ENCODE peak calls at places on chromosomes 12 and 14, in nine cellular contexts. One of them, this sample, is unnamed.

GRCh38 chr14:69615471-69616407 is 4.3 kb downstream of the SUSD6 start:
- DNase-seq in NCI-H1092 treated with DMSO at 0.1 percent for 48 hours: peak
- DNase-seq in sciatic nerve: peak
- DNase-seq in K562: no peak
- DNase-seq in GM10248: peak
- DNase-seq in nucleus accumbens: peak
- DNase-seq in RPMI8226: peak
- DNase-seq in KBM-7: peak
- DNase-seq in stromal cell of bone marrow: no peak
- DNase-seq in this sample: peak

GRCh38 chr12:49942512-49942893 is 8.0 kb upstream of the AQP2 start:
- DNase-seq in NCI-H1092 treated with DMSO at 0.1 percent for 48 hours: no peak
- DNase-seq in sciatic nerve: no peak
- DNase-seq in K562: no peak
- DNase-seq in GM10248: no peak
- DNase-seq in nucleus accumbens: no peak
- DNase-seq in RPMI8226: no peak
- DNase-seq in KBM-7: no peak
- DNase-seq in stromal cell of bone marrow: no peak
- DNase-seq in this sample: no peak

GRCh38 chr14:72788255-72788654 is 105.6 kb downstream of the DPF3 start:
- DNase-seq in NCI-H1092 treated with DMSO at 0.1 percent for 48 hours: no peak
- DNase-seq in sciatic nerve: no peak
- DNase-seq in K562: no peak
- DNase-seq in GM10248: no peak
- DNase-seq in nucleus accumbens: no peak
- DNase-seq in RPMI8226: no peak
- DNase-seq in KBM-7: peak
- DNase-seq in stromal cell of bone marrow: no peak
- DNase-seq in this sample: no peak

GRCh38 chr12:51693569-51693968 is 102.5 kb downstream of the SCN8A start:
- DNase-seq in NCI-H1092 treated with DMSO at 0.1 percent for 48 hours: no peak
- DNase-seq in sciatic nerve: no peak
- DNase-seq in K562: no peak
- DNase-seq in GM10248: no peak
- DNase-seq in nucleus accumbens: no peak
- DNase-seq in RPMI8226: no peak
- DNase-seq in KBM-7: no peak
- DNase-seq in stromal cell of bone marrow: no peak
- DNase-seq in this sample: no peak

GRCh38 chr12:92395322-92395721 is 249.7 kb upstream of the BTG1 start:
- DNase-seq in NCI-H1092 treated with DMSO at 0.1 percent for 48 hours: no peak
- DNase-seq in sciatic nerve: no peak
- DNase-seq in K562: no peak
- DNase-seq in GM10248: no peak
- DNase-seq in nucleus accumbens: no peak
- DNase-seq in RPMI8226: no peak
- DNase-seq in KBM-7: no peak
- DNase-seq in stromal cell of bone marrow: no peak
- DNase-seq in this sample: no peak

GRCh38 chr14:100534528-100535286 is 52.5 kb downstream of the BEGAIN start:
- DNase-seq in NCI-H1092 treated with DMSO at 0.1 percent for 48 hours: no peak
- DNase-seq in sciatic nerve: no peak
- DNase-seq in K562: no peak
- DNase-seq in GM10248: no peak
- DNase-seq in nucleus accumbens: no peak
- DNase-seq in RPMI8226: peak
- DNase-seq in KBM-7: peak
- DNase-seq in stromal cell of bone marrow: no peak
- DNase-seq in this sample: no peak

GRCh38 chr12:112130461-112130998 is 5.2 kb downstream of the TRAFD1 start:
- DNase-seq in NCI-H1092 treated with DMSO at 0.1 percent for 48 hours: no peak
- DNase-seq in sciatic nerve: no peak
- DNase-seq in K562: no peak
- DNase-seq in GM10248: peak
- DNase-seq in nucleus accumbens: no peak
- DNase-seq in RPMI8226: peak
- DNase-seq in KBM-7: peak
- DNase-seq in stromal cell of bone marrow: no peak
- DNase-seq in this sample: no peak

GRCh38 chr12:104667139-104667538 is 210.4 kb downstream of the CHST11 start:
- DNase-seq in NCI-H1092 treated with DMSO at 0.1 percent for 48 hours: no peak
- DNase-seq in sciatic nerve: no peak
- DNase-seq in K562: no peak
- DNase-seq in GM10248: no peak
- DNase-seq in nucleus accumbens: no peak
- DNase-seq in RPMI8226: no peak
- DNase-seq in KBM-7: no peak
- DNase-seq in stromal cell of bone marrow: no peak
- DNase-seq in this sample: no peak

GRCh38 chr12:131681257-131681620 is 29.7 kb upstream of the SFSWAP start:
- DNase-seq in NCI-H1092 treated with DMSO at 0.1 percent for 48 hours: no peak
- DNase-seq in sciatic nerve: no peak
- DNase-seq in K562: no peak
- DNase-seq in GM10248: no peak
- DNase-seq in nucleus accumbens: no peak
- DNase-seq in RPMI8226: no peak
- DNase-seq in KBM-7: no peak
- DNase-seq in stromal cell of bone marrow: no peak
- DNase-seq in this sample: no peak

GRCh38 chr12:124520258-124520657 is 47.2 kb downstream of the NCOR2 start:
- DNase-seq in NCI-H1092 treated with DMSO at 0.1 percent for 48 hours: peak
- DNase-seq in sciatic nerve: no peak
- DNase-seq in K562: no peak
- DNase-seq in GM10248: no peak
- DNase-seq in nucleus accumbens: no peak
- DNase-seq in RPMI8226: no peak
- DNase-seq in KBM-7: no peak
- DNase-seq in stromal cell of bone marrow: no peak
- DNase-seq in this sample: peak

GRCh38 chr12:16189849-16190248 is 87.6 kb downstream of the SLC15A5 start:
- DNase-seq in NCI-H1092 treated with DMSO at 0.1 percent for 48 hours: peak
- DNase-seq in sciatic nerve: no peak
- DNase-seq in K562: no peak
- DNase-seq in GM10248: no peak
- DNase-seq in nucleus accumbens: no peak
- DNase-seq in RPMI8226: peak
- DNase-seq in KBM-7: peak
- DNase-seq in stromal cell of bone marrow: peak
- DNase-seq in this sample: peak

GRCh38 chr12:26425587-26426260 is 230.4 kb downstream of the SSPN start:
- DNase-seq in NCI-H1092 treated with DMSO at 0.1 percent for 48 hours: no peak
- DNase-seq in sciatic nerve: no peak
- DNase-seq in K562: no peak
- DNase-seq in GM10248: peak
- DNase-seq in nucleus accumbens: no peak
- DNase-seq in RPMI8226: no peak
- DNase-seq in KBM-7: no peak
- DNase-seq in stromal cell of bone marrow: peak
- DNase-seq in this sample: no peak

GRCh38 chr14:100726812-100727564 is at the start of gene DLK1:
- DNase-seq in NCI-H1092 treated with DMSO at 0.1 percent for 48 hours: no peak
- DNase-seq in sciatic nerve: no peak
- DNase-seq in K562: peak
- DNase-seq in GM10248: no peak
- DNase-seq in nucleus accumbens: no peak
- DNase-seq in RPMI8226: no peak
- DNase-seq in KBM-7: no peak
- DNase-seq in stromal cell of bone marrow: no peak
- DNase-seq in this sample: no peak

GRCh38 chr14:34051966-34052657 is 101.2 kb upstream of the EGLN3 start:
- DNase-seq in NCI-H1092 treated with DMSO at 0.1 percent for 48 hours: no peak
- DNase-seq in sciatic nerve: no peak
- DNase-seq in K562: no peak
- DNase-seq in GM10248: peak
- DNase-seq in nucleus accumbens: no peak
- DNase-seq in RPMI8226: no peak
- DNase-seq in KBM-7: peak
- DNase-seq in stromal cell of bone marrow: no peak
- DNase-seq in this sample: no peak

GRCh38 chr14:61531741-61532505 is 163.4 kb upstream of the HIF1A start:
- DNase-seq in NCI-H1092 treated with DMSO at 0.1 percent for 48 hours: no peak
- DNase-seq in sciatic nerve: no peak
- DNase-seq in K562: no peak
- DNase-seq in GM10248: no peak
- DNase-seq in nucleus accumbens: no peak
- DNase-seq in RPMI8226: no peak
- DNase-seq in KBM-7: no peak
- DNase-seq in stromal cell of bone marrow: no peak
- DNase-seq in this sample: no peak